ENCODE peak calls at places on chromosome 15, in seven cellular contexts. D is fibroblast of lung, V is esophagus muscularis mucosa, M is IMR-90, Z is hepatocyte, S is astrocyte, T is gastrocnemius medialis. E is an unnamed sample. For H3K4me1, the result is how much of the 10 kb centered on the place peaks cover.

GRCh38 chr15:22786868-22787698 is 639 bp downstream of the NIPA1 start:
- DNase-seq in D (peak), V (no peak), M (no peak), Z (peak), S (no peak), T (no peak), E (no peak)

GRCh38 chr15:25173241-25174028 is 218.6 kb downstream of the SNRPN start:
- DNase-seq in D (no peak), V (no peak), M (no peak), Z (no peak), S (no peak), T (no peak), E (no peak)

GRCh38 chr15:69595009-69595825 is 142.6 kb downstream of the RPLP1 start:
- DNase-seq in D (peak), V (no peak), M (no peak), Z (no peak), S (peak), T (peak), E (no peak)

GRCh38 chr15:29045717-29046116 is 159.9 kb downstream of the APBA2 start:
- DNase-seq in D (peak), V (no peak), M (peak), Z (no peak), S (peak), T (no peak), E (peak)

GRCh38 chr15:39127925-39128617 is 452.8 kb upstream of the THBS1 start:
- DNase-seq in D (peak), V (no peak), M (peak), Z (peak), S (peak), T (no peak), E (peak)

GRCh38 chr15:81293728-81294500 is 30.0 kb downstream of the STARD5 start:
- DNase-seq in D (no peak), V (no peak), M (no peak), Z (no peak), S (no peak), T (no peak), E (no peak)

GRCh38 chr15:39583586-39584265 is 2.8 kb downstream of the THBS1 start:
- DNase-seq in D (peak), V (no peak), M (peak), Z (peak), S (no peak), T (no peak), E (peak)

GRCh38 chr15:66789029-66790025 is 87.3 kb downstream of the SMAD6 start:
- DNase-seq in D (peak), V (no peak), M (peak), Z (peak), S (peak), T (no peak), E (peak)

GRCh38 chr15:31461375-31461774 is 134.7 kb downstream of the KLF13 start:
- DNase-seq in D (no peak), V (no peak), M (no peak), Z (no peak), S (no peak), T (no peak), E (no peak)

GRCh38 chr15:32677238-32677750 is 35.8 kb downstream of the SCG5 start:
- DNase-seq in D (peak), V (peak), M (no peak), Z (peak), S (no peak), T (no peak), E (no peak)

GRCh38 chr15:90095521-90095959 is 6.7 kb downstream of the IDH2 start:
- DNase-seq in D (no peak), V (no peak), M (no peak), Z (no peak), S (no peak), T (peak), E (no peak)

GRCh38 chr15:78460737-78461136 is 22.7 kb downstream of the IREB2 start:
- DNase-seq in D (no peak), V (no peak), M (no peak), Z (no peak), S (no peak), T (no peak), E (no peak)
- H3K4me1 ChIP-seq in D (under half), V (under half), M (under half), Z (under half), S (under half), T (under half), E (under half)

DNA sequence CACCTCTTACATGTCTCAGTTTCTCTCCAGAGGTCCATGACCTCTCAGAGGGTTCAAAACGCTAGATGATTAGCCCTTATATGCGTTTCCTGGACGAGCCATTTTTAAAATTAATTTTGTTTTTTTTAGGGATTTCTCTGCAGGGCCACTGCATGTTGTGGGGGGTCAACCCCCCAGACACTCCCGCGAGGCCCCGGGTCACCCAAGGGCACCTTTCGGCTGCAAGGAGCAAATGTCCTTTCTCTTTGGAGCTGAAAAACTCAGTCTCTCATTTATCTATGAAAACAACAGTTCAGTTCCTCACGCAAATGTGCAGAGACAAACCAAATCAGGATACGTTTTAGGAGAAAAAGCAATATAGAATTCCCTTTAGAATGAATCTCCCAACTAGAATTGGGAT is 944.3 kb upstream of the SEMA6D start:
- DNase-seq in D (no peak), V (no peak), M (no peak), Z (no peak), S (no peak), T (no peak), E (no peak)
- H3K4me1 ChIP-seq in D (under half), V (under half), M (under half), Z (under half), S (under half), T (under half), E (under half)

DNA sequence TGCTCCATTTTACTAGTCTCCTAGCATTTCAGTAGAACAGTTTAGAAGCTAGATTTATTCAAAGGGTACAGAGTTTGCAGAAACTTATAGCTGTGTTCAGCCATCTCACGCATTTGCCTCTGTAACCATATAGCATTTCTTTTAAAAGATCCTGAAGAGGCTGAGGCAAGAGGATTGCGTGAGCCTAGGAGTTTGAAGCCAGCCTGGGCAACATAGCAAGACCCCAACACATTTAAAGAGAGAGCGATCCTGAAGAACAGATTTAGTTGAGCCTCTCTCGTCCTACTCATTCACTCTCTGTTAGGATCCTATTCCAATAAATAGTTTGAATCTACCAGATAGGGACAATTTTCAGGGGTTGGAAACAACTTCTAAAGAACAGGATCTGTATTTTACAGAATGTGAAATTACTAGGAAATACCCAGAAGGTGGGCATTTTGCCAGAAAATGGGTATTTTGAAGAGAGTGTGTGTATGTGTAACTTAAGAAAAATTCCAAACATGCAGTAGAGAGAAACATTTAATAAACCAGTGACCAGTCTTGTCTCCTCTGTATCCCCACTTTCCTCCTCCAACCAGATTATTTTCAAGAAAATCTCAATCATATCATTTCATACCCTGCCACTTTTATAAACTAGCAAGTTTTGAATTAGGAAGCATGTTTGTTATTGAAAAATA is 4.5 kb downstream of the EIF3J start:
- DNase-seq in D (peak), V (no peak), M (peak), Z (peak), S (peak), T (no peak), E (peak)
- H3K4me1 ChIP-seq in D (under half), V (half or more), M (under half), Z (under half), S (under half), T (half or more), E (under half)

DNA sequence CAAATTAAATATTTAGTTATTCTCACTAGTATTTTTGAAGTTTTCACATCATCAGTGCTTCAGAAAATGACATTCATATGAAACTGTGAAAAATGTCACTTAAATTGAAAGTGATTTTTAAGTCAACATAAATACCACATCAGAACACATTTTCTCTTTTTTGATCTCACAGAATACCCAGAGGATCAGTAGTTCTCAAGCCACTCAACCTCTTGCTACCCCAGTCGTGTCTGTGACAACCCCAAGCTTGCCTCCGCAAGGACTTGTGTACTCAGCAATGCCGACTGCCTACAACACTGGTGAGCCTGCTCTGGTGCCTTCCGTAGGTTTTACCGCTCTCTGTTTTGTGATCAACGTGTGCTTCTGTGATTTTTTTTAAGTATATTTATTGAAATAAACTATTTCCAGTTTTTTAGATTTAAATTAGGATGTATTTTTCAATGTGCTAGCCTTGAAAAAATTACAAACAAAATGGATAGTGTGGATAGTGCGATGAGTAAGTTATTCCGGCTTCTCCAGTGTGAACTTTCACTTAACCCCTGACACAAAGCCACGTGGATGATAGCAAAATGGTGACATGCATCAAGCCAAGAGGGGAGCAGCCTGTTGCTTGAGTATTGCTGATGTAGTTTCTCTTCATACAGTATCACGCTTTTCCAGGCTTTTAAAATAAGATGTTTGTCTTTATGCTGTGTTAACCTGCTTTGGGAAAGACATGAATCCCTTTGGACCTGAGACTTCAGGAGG is 26.5 kb downstream of the LYSMD4 start:
- DNase-seq in D (no peak), V (no peak), M (no peak), Z (no peak), S (no peak), T (no peak), E (no peak)
- H3K4me1 ChIP-seq in D (under half), V (half or more), M (under half), Z (under half), S (under half), T (half or more), E (under half)

GRCh38 chr15:60370804-60371700 is 26.7 kb downstream of the ANXA2 start:
- DNase-seq in D (peak), V (no peak), M (peak), Z (peak), S (peak), T (peak), E (peak)
- H3K4me1 ChIP-seq in D (under half), V (half or more), M (under half), Z (half or more), S (half or more), T (half or more), E (half or more)

GRCh38 chr15:34031987-34032760 is 6.8 kb downstream of the AVEN start:
- DNase-seq in D (no peak), V (no peak), M (no peak), Z (no peak), S (no peak), T (no peak), E (no peak)
- H3K4me1 ChIP-seq in D (under half), V (under half), M (under half), Z (under half), S (under half), T (under half), E (under half)

DNA sequence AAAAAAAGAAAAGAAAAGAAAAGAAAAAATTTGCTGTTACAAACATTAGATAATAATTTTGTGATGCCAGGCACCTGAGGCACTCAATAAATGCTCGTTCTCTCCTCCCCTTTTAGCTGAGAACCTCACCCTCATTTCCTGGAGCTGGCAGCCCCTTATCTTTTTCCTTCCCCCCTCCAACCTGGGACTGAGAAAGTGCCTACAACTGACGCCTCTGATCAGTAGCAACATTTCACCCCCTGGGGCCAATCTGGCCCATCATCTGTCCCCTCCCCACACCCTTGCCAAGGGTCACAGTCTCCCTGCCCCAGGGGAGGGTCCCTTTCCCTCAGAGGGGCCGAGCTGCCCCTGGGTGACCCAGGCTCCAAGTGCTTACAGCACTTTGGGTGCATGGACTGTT is 12.6 kb upstream of the RNU6-1 start:
- DNase-seq in D (no peak), V (no peak), M (no peak), Z (no peak), S (no peak), T (no peak), E (no peak)
- H3K4me1 ChIP-seq in D (under half), V (under half), M (under half), Z (under half), S (under half), T (under half), E (under half)